ENCODE peak calls at places on chromosomes 11 and 22, in ten cellular contexts. J is GM13976, O is psoas muscle, D is heart right ventricle, K is GM06990, I is upper lobe of right lung, S is type B pancreatic cell, P is retinal pigment epithelial cell, M is HCT116, B is tibial artery. Z is an unnamed sample.

GRCh38 chr22:24894998-24895397 is 51.5 kb downstream of the LHFPL7 start:
- DNase-seq in J (no peak), O (peak), D (peak), K (no peak), I (peak), S (no peak), P (peak), M (peak), B (peak), Z (no peak)

GRCh38 chr11:114283422-114283821 is 12.8 kb upstream of the NNMT start:
- DNase-seq in J (no peak), O (no peak), D (no peak), K (no peak), I (no peak), S (no peak), P (no peak), M (no peak), B (no peak), Z (no peak)

GRCh38 chr11:20618083-20618482 is 18.7 kb downstream of the SLC6A5 start:
- DNase-seq in J (no peak), O (no peak), D (no peak), K (no peak), I (no peak), S (no peak), P (no peak), M (no peak), B (no peak), Z (no peak)

GRCh38 chr11:125871391-125872137 is 15.9 kb upstream of the HYLS1 start:
- DNase-seq in J (no peak), O (no peak), D (no peak), K (no peak), I (no peak), S (no peak), P (peak), M (peak), B (no peak), Z (peak)

GRCh38 chr11:73524774-73525173 is 73.1 kb downstream of the FAM168A start:
- DNase-seq in J (no peak), O (no peak), D (no peak), K (no peak), I (no peak), S (no peak), P (no peak), M (no peak), B (no peak), Z (no peak)

GRCh38 chr11:74680035-74680671 is 51.1 kb downstream of the CHRDL2 start:
- DNase-seq in J (no peak), O (no peak), D (no peak), K (no peak), I (no peak), S (peak), P (no peak), M (no peak), B (peak), Z (no peak)

GRCh38 chr11:80846979-80847378 is 1406.1 kb upstream of the TENM4 start:
- DNase-seq in J (peak), O (no peak), D (no peak), K (peak), I (no peak), S (no peak), P (no peak), M (no peak), B (no peak), Z (no peak)

GRCh38 chr11:62179995-62180394 is 10.0 kb upstream of the SCGB1D1 start:
- DNase-seq in J (no peak), O (no peak), D (no peak), K (no peak), I (no peak), S (no peak), P (no peak), M (no peak), B (no peak), Z (no peak)

GRCh38 chr11:86919557-86920210 is 35.5 kb downstream of the FZD4 start:
- DNase-seq in J (peak), O (no peak), D (no peak), K (no peak), I (no peak), S (no peak), P (no peak), M (peak), B (peak), Z (peak)

GRCh38 chr11:77249427-77249826 is 52.1 kb downstream of the GDPD4 start:
- DNase-seq in J (no peak), O (no peak), D (no peak), K (no peak), I (no peak), S (no peak), P (no peak), M (peak), B (no peak), Z (no peak)

GRCh38 chr11:61494341-61495038 is 14.1 kb upstream of the LRRC10B start:
- DNase-seq in J (no peak), O (no peak), D (no peak), K (no peak), I (no peak), S (no peak), P (no peak), M (no peak), B (no peak), Z (no peak)

GRCh38 chr11:68546555-68546954 is 86.0 kb downstream of the PPP6R3 start:
- DNase-seq in J (no peak), O (no peak), D (no peak), K (no peak), I (no peak), S (no peak), P (no peak), M (no peak), B (no peak), Z (peak)

GRCh38 chr22:20751185-20751851 is 22.6 kb upstream of the SERPIND1 start:
- DNase-seq in J (no peak), O (no peak), D (no peak), K (no peak), I (no peak), S (no peak), P (no peak), M (no peak), B (no peak), Z (no peak)

GRCh38 chr11:107472966-107473365 is 15.3 kb upstream of the CWF19L2 start:
- DNase-seq in J (no peak), O (no peak), D (no peak), K (no peak), I (no peak), S (no peak), P (no peak), M (no peak), B (no peak), Z (no peak)

GRCh38 chr11:59992420-59992819 is 24.6 kb upstream of the OOSP4B start:
- DNase-seq in J (no peak), O (no peak), D (no peak), K (no peak), I (no peak), S (no peak), P (no peak), M (no peak), B (no peak), Z (no peak)

GRCh38 chr11:83819936-83820549 is 533.9 kb upstream of the CCDC90B start:
- DNase-seq in J (no peak), O (no peak), D (no peak), K (no peak), I (no peak), S (no peak), P (peak), M (peak), B (no peak), Z (no peak)

GRCh38 chr11:7548659-7549283 is 35.0 kb downstream of the PPFIBP2 start:
- DNase-seq in J (peak), O (no peak), D (no peak), K (peak), I (no peak), S (no peak), P (no peak), M (peak), B (no peak), Z (peak)

GRCh38 chr11:116515666-116516184 is 257.1 kb downstream of the BUD13 start:
- DNase-seq in J (no peak), O (no peak), D (no peak), K (no peak), I (no peak), S (peak), P (no peak), M (no peak), B (no peak), Z (no peak)

GRCh38 chr11:62337682-62338181 is 484 bp downstream of the ASRGL1 start:
- DNase-seq in J (peak), O (peak), D (peak), K (peak), I (peak), S (peak), P (no peak), M (no peak), B (no peak), Z (peak)

GRCh38 chr11:68704887-68705286 is 20.5 kb downstream of the GAL start:
- DNase-seq in J (no peak), O (no peak), D (no peak), K (no peak), I (no peak), S (no peak), P (no peak), M (no peak), B (no peak), Z (no peak)

GRCh38 chr11:123260511-123261211 is 65.6 kb upstream of the CLMP start:
- DNase-seq in J (no peak), O (no peak), D (no peak), K (no peak), I (no peak), S (no peak), P (no peak), M (no peak), B (no peak), Z (no peak)

GRCh38 chr11:125591659-125592304 is 870 bp upstream of the STT3A start:
- DNase-seq in J (peak), O (peak), D (peak), K (peak), I (peak), S (no peak), P (peak), M (no peak), B (peak), Z (peak)

GRCh38 chr11:82859746-82860145 is 40.5 kb downstream of the PRCP start:
- DNase-seq in J (no peak), O (no peak), D (no peak), K (no peak), I (no peak), S (no peak), P (no peak), M (no peak), B (no peak), Z (no peak)

GRCh38 chr11:43802509-43802908 is 78.1 kb upstream of the ALKBH3 start:
- DNase-seq in J (no peak), O (no peak), D (no peak), K (no peak), I (no peak), S (no peak), P (no peak), M (no peak), B (no peak), Z (no peak)

GRCh38 chr11:12019337-12019736 is 10.9 kb upstream of the DKK3 start:
- DNase-seq in J (no peak), O (no peak), D (no peak), K (no peak), I (no peak), S (no peak), P (no peak), M (no peak), B (no peak), Z (no peak)

DNA sequence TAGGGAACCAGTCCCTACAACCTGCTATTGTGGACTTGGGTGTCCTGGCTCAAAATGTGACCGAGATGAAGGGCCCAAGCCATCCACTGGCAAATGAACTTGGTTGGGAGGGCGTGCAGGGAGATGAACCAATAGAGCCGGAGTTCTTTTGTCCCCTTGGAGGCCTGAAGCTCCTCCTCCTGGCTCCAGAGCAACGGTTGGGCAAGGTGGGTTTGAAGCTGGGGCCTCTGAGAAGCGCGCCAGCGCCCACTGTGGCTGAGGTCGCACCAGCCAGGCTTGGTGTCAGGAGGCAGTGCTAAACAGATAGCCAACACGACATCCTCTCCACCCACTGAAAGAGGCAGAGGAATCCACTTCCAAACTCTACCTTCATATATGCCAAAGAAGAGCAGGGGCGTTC is 36.0 kb upstream of the PACSIN2 start:
- DNase-seq in J (no peak), O (no peak), D (no peak), K (no peak), I (no peak), S (no peak), P (no peak), M (no peak), B (no peak), Z (no peak)
- TF ChIP-seq CTCF in J (no peak), O (no peak), D (no peak), K (no peak), I (no peak), S (no peak), P (no peak), M (peak), B (no peak), Z (no peak)

GRCh38 chr22:17486313-17486712 is 77.0 kb upstream of the SLC25A18 start:
- DNase-seq in J (no peak), O (peak), D (no peak), K (no peak), I (no peak), S (no peak), P (no peak), M (no peak), B (no peak), Z (no peak)
- TF ChIP-seq CTCF in J (no peak), O (no peak), D (no peak), K (no peak), I (no peak), S (no peak), P (no peak), M (no peak), B (no peak), Z (no peak)

GRCh38 chr11:67240575-67241389 is 25.5 kb upstream of the GRK2 start:
- DNase-seq in J (peak), O (peak), D (peak), K (peak), I (peak), S (no peak), P (peak), M (no peak), B (peak), Z (peak)

GRCh38 chr11:67237574-67237973 is 28.7 kb upstream of the GRK2 start:
- DNase-seq in J (no peak), O (no peak), D (no peak), K (no peak), I (no peak), S (no peak), P (no peak), M (no peak), B (no peak), Z (no peak)

GRCh38 chr11:67238894-67239794 is 27.1 kb upstream of the GRK2 start:
- DNase-seq in J (no peak), O (no peak), D (no peak), K (no peak), I (no peak), S (no peak), P (no peak), M (no peak), B (no peak), Z (no peak)

GRCh38 chr11:67242548-67242947 is 23.7 kb upstream of the GRK2 start:
- DNase-seq in J (no peak), O (no peak), D (no peak), K (no peak), I (no peak), S (no peak), P (no peak), M (no peak), B (no peak), Z (no peak)

DNA sequence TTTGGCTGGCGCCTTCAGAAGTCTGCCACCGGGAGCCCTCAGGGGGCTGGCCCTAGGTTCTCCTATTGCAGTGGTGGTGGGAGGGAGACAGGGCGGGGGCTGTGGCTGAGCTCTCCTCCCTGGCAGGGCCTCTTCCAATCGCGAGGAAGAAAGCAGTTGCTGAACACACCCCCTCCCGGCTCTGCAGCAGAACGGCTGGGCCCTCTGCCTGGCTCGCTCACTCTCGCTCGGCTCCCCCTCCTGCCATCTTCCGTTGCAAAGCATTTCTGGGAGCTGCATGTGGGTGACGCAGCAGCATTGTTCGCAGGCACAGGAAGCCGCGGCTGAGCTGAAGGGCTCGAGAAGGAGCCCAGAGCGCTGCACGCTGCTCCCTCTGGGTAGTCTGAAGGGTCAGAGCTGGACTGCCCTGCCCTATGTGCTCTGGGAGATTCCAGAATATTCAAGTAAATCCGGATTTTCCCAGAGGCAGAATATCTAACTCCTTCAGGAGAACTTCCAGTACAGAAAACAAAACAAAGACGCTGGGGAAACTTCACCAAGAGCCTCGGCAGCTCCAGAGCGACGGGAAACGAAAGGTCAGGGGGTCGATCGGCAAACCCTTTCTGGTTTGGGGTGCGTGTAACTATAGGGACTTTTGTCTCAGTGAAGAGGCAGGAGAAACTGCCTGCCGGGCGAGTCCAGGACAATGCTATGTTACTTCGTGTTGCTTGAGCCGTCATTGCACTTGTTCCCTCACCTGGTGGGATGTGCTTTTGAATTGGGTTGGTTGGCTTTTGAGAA is 26.3 kb upstream of the GRK2 start:
- DNase-seq in J (peak), O (peak), D (peak), K (peak), I (peak), S (peak), P (peak), M (peak), B (peak), Z (peak)
- TF ChIP-seq CTCF in J (no peak), O (no peak), D (no peak), K (peak), I (no peak), S (peak), P (no peak), M (no peak), B (no peak), Z (no peak)

DNA sequence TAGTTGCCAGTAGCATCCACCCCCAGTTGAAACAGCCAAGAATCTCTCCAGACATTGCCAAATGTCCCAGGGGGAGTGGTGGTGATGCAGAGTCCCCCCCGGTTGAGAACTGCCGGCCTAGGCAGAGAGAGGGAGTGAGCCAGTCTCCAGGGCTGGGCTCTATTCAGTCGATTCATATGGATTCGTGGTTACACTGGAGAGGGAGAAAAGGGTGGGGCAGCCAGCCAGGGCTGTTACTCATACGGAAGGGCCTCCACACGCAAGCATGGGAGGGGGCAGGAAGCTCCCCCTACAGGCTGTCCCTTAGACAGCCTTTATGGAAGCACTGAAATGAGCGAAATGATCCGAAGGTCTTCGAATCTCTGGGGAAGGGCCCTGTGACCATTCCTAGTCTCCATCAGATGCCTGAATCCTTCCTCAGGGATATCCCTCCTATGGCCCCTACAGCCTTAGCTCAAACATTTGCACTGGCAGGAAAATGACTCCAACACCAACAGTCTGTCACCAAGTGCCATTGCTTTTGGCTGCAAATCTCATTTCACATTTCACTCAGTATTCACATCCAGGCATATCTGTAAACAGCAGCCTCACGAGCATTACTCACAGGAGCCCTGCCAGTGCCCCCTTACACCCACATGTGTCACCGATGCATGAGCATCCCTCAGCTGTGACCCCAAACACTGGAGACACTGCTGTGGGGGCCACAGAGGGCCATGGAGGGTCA is 18.4 kb upstream of the TLCD5 start:
- DNase-seq in J (no peak), O (no peak), D (peak), K (no peak), I (no peak), S (no peak), P (no peak), M (peak), B (no peak), Z (no peak)
- TF ChIP-seq CTCF in J (no peak), O (peak), D (no peak), K (peak), I (peak), S (peak), P (peak), M (peak), B (no peak), Z (no peak)

DNA sequence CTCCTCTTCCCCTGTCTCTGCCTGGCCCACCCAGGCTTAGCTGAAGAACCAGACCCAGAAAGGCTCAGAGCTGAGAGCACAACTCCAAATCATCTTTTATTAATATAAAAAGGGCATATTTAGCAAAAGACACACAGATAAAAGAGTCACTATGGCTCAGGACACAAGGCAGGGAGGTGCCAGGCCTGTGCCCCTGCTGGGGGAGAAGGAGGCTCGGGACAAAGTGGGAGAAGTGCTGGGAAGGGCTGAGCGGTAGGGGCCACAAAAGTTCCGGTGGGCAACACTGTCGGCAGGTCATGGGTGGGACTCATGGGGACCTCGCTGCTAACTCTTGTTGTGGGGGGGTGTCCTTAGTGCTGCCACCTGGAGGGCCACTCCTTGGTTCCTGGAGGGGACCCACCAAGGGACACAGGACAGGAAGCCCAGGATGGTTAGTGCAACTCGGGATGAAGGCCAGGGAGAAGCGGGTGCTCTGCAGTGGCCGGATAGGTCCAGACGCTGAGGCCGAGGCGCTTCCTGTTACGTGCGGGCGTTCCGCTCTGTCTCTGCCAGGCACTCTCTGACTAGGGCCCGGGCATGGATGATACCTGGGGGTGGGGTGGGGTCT is 1.4 kb upstream of the PITPNM1 start:
- DNase-seq in J (no peak), O (peak), D (no peak), K (no peak), I (no peak), S (no peak), P (no peak), M (no peak), B (no peak), Z (no peak)
- TF ChIP-seq CTCF in J (no peak), O (no peak), D (peak), K (peak), I (peak), S (peak), P (no peak), M (no peak), B (no peak), Z (peak)

DNA sequence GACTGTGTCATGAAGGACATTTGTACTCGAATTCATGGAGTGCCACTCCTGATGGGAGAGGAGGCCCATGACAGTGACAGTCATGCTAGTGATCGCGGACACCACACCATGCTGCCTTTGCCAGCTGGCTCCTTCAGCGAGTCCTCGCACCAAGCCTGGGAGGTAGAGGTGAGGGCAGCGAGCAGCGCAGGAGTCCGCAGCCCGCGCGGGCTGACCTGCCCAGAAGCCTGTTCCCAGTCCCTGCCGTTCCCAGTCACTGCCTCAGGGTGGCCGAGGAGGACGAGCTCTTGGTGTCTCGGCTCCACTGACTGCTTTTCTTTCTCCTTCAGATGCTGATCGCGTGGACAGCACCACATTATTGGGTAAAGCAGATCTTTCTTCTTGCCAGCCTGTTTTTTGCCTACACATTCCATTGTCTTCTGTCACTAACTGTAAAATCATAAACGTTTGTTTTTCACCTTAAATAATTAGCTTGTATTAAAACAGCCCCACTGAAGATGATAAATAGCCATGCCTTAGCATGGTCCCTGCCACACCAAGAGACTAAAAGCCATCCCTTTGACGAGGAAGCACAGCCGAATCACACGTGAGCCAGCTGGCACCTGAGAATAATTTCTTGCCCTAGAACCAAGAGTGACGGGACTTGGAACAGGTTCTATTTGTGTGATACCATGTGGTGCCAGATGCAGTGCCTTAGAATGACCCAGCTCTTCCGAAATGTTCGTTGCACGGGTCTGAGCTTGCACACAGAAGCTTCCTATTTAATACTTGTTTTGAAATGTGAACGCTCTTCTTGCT is 25.5 kb downstream of the FAM118A start:
- DNase-seq in J (no peak), O (peak), D (peak), K (no peak), I (no peak), S (no peak), P (no peak), M (no peak), B (no peak), Z (no peak)
- TF ChIP-seq CTCF in J (no peak), O (peak), D (peak), K (no peak), I (no peak), S (peak), P (no peak), M (no peak), B (no peak), Z (no peak)